ENCODE peak calls at places on chromosomes 12 and 14, in seven cellular contexts. One of them, this sample, is unnamed.

GRCh38 chr14:68789002-68789797 is 3.7 kb downstream of the ZFP36L1 start:
- DNase-seq in stomach: peak; percentile 88
- DNase-seq in adrenal gland: peak; percentile 80
- DNase-seq in IMR-90: peak; percentile 74
- DNase-seq in Peyer's patch: peak; percentile 90
- DNase-seq in prostate gland: peak; percentile 80
- DNase-seq in esophagus muscularis mucosa: no peak
- DNase-seq in this sample: peak; percentile 91

GRCh38 chr14:104341532-104342434 is 203.4 kb downstream of the KIF26A start:
- DNase-seq in stomach: peak; percentile 49
- DNase-seq in adrenal gland: peak; percentile 81
- DNase-seq in IMR-90: no peak
- DNase-seq in Peyer's patch: peak; percentile 94
- DNase-seq in prostate gland: no peak
- DNase-seq in esophagus muscularis mucosa: no peak
- DNase-seq in this sample: peak; percentile 87

GRCh38 chr12:122668268-122668667 is 34.9 kb downstream of the HCAR2 start:
- DNase-seq in stomach: no peak
- DNase-seq in adrenal gland: no peak
- DNase-seq in IMR-90: no peak
- DNase-seq in Peyer's patch: no peak
- DNase-seq in prostate gland: no peak
- DNase-seq in esophagus muscularis mucosa: no peak
- DNase-seq in this sample: no peak

GRCh38 chr12:50551866-50552265 is 47.1 kb downstream of the DIP2B start:
- DNase-seq in stomach: no peak
- DNase-seq in adrenal gland: no peak
- DNase-seq in IMR-90: no peak
- DNase-seq in Peyer's patch: no peak
- DNase-seq in prostate gland: no peak
- DNase-seq in esophagus muscularis mucosa: no peak
- DNase-seq in this sample: no peak

GRCh38 chr12:10618338-10618987 is 5.1 kb upstream of the MAGOHB start:
- DNase-seq in stomach: no peak
- DNase-seq in adrenal gland: no peak
- DNase-seq in IMR-90: peak; percentile 88
- DNase-seq in Peyer's patch: no peak
- DNase-seq in prostate gland: no peak
- DNase-seq in esophagus muscularis mucosa: no peak
- DNase-seq in this sample: no peak

GRCh38 chr12:92701441-92701840 is 1.3 kb upstream of the PLEKHG7 start:
- DNase-seq in stomach: no peak
- DNase-seq in adrenal gland: no peak
- DNase-seq in IMR-90: no peak
- DNase-seq in Peyer's patch: no peak
- DNase-seq in prostate gland: no peak
- DNase-seq in esophagus muscularis mucosa: no peak
- DNase-seq in this sample: no peak

GRCh38 chr12:57196439-57196838 is 20.2 kb upstream of the NXPH4 start:
- DNase-seq in stomach: no peak
- DNase-seq in adrenal gland: no peak
- DNase-seq in IMR-90: no peak
- DNase-seq in Peyer's patch: no peak
- DNase-seq in prostate gland: no peak
- DNase-seq in esophagus muscularis mucosa: no peak
- DNase-seq in this sample: no peak

GRCh38 chr14:77474763-77475162 is 16.9 kb downstream of the AHSA1 start:
- DNase-seq in stomach: no peak
- DNase-seq in adrenal gland: no peak
- DNase-seq in IMR-90: no peak
- DNase-seq in Peyer's patch: no peak
- DNase-seq in prostate gland: no peak
- DNase-seq in esophagus muscularis mucosa: no peak
- DNase-seq in this sample: no peak

GRCh38 chr12:65565601-65566560 is 258.4 kb upstream of the HMGA2 start:
- DNase-seq in stomach: no peak
- DNase-seq in adrenal gland: no peak
- DNase-seq in IMR-90: peak; percentile 99
- DNase-seq in Peyer's patch: no peak
- DNase-seq in prostate gland: no peak
- DNase-seq in esophagus muscularis mucosa: peak; percentile 75
- DNase-seq in this sample: no peak

GRCh38 chr12:58502857-58503256 is 417.4 kb downstream of the LRIG3 start:
- DNase-seq in stomach: no peak
- DNase-seq in adrenal gland: no peak
- DNase-seq in IMR-90: peak; percentile 11
- DNase-seq in Peyer's patch: no peak
- DNase-seq in prostate gland: no peak
- DNase-seq in esophagus muscularis mucosa: no peak
- DNase-seq in this sample: no peak

GRCh38 chr12:73629893-73630872 is 907.5 kb upstream of the ATXN7L3B start:
- DNase-seq in stomach: no peak
- DNase-seq in adrenal gland: no peak
- DNase-seq in IMR-90: no peak
- DNase-seq in Peyer's patch: no peak
- DNase-seq in prostate gland: no peak
- DNase-seq in esophagus muscularis mucosa: no peak
- DNase-seq in this sample: no peak

GRCh38 chr12:52832960-52833905 is 878 bp downstream of the KRT79 start:
- DNase-seq in stomach: no peak
- DNase-seq in adrenal gland: no peak
- DNase-seq in IMR-90: no peak
- DNase-seq in Peyer's patch: no peak
- DNase-seq in prostate gland: no peak
- DNase-seq in esophagus muscularis mucosa: no peak
- DNase-seq in this sample: peak; percentile 27

GRCh38 chr12:700061-700460 is 36.8 kb upstream of the NINJ2 start:
- DNase-seq in stomach: no peak
- DNase-seq in adrenal gland: no peak
- DNase-seq in IMR-90: no peak
- DNase-seq in Peyer's patch: no peak
- DNase-seq in prostate gland: no peak
- DNase-seq in esophagus muscularis mucosa: no peak
- DNase-seq in this sample: no peak

GRCh38 chr14:75249251-75249957 is 29.2 kb upstream of the FOS start:
- DNase-seq in stomach: peak; percentile 59
- DNase-seq in adrenal gland: no peak
- DNase-seq in IMR-90: no peak
- DNase-seq in Peyer's patch: no peak
- DNase-seq in prostate gland: peak; percentile 26
- DNase-seq in esophagus muscularis mucosa: no peak
- DNase-seq in this sample: peak; percentile 73

GRCh38 chr12:41743835-41744234 is 400.8 kb downstream of the GXYLT1 start:
- DNase-seq in stomach: no peak
- DNase-seq in adrenal gland: no peak
- DNase-seq in IMR-90: no peak
- DNase-seq in Peyer's patch: no peak
- DNase-seq in prostate gland: no peak
- DNase-seq in esophagus muscularis mucosa: no peak
- DNase-seq in this sample: no peak

GRCh38 chr12:42648061-42648460 is 58.5 kb upstream of the PRICKLE1 start:
- DNase-seq in stomach: no peak
- DNase-seq in adrenal gland: no peak
- DNase-seq in IMR-90: no peak
- DNase-seq in Peyer's patch: no peak
- DNase-seq in prostate gland: no peak
- DNase-seq in esophagus muscularis mucosa: no peak
- DNase-seq in this sample: no peak

GRCh38 chr14:62162998-62163589 is 400.9 kb downstream of the SNAPC1 start:
- DNase-seq in stomach: no peak
- DNase-seq in adrenal gland: peak; percentile 12
- DNase-seq in IMR-90: peak; percentile 56
- DNase-seq in Peyer's patch: no peak
- DNase-seq in prostate gland: peak; percentile 5
- DNase-seq in esophagus muscularis mucosa: no peak
- DNase-seq in this sample: no peak

GRCh38 chr14:92652413-92653151 is 95.8 kb downstream of the LGMN start:
- DNase-seq in stomach: no peak
- DNase-seq in adrenal gland: no peak
- DNase-seq in IMR-90: no peak
- DNase-seq in Peyer's patch: no peak
- DNase-seq in prostate gland: no peak
- DNase-seq in esophagus muscularis mucosa: no peak
- DNase-seq in this sample: no peak

GRCh38 chr12:96493101-96493500 is 3.7 kb downstream of the CFAP54 start:
- DNase-seq in stomach: no peak
- DNase-seq in adrenal gland: no peak
- DNase-seq in IMR-90: peak; percentile 75
- DNase-seq in Peyer's patch: no peak
- DNase-seq in prostate gland: no peak
- DNase-seq in esophagus muscularis mucosa: no peak
- DNase-seq in this sample: no peak

GRCh38 chr12:96487214-96487613 is 2.2 kb upstream of the CFAP54 start:
- DNase-seq in stomach: no peak
- DNase-seq in adrenal gland: no peak
- DNase-seq in IMR-90: peak; percentile 88
- DNase-seq in Peyer's patch: no peak
- DNase-seq in prostate gland: no peak
- DNase-seq in esophagus muscularis mucosa: no peak
- DNase-seq in this sample: no peak

GRCh38 chr12:96487634-96488033 is 1.7 kb upstream of the CFAP54 start:
- DNase-seq in stomach: no peak
- DNase-seq in adrenal gland: no peak
- DNase-seq in IMR-90: no peak
- DNase-seq in Peyer's patch: no peak
- DNase-seq in prostate gland: no peak
- DNase-seq in esophagus muscularis mucosa: no peak
- DNase-seq in this sample: no peak

GRCh38 chr12:96486751-96487150 is 2.6 kb upstream of the CFAP54 start:
- DNase-seq in stomach: no peak
- DNase-seq in adrenal gland: no peak
- DNase-seq in IMR-90: no peak
- DNase-seq in Peyer's patch: no peak
- DNase-seq in prostate gland: no peak
- DNase-seq in esophagus muscularis mucosa: no peak
- DNase-seq in this sample: no peak

GRCh38 chr12:96489392-96490056 is at the start of gene CFAP54:
- DNase-seq in stomach: peak; percentile 94
- DNase-seq in adrenal gland: peak; percentile 88
- DNase-seq in IMR-90: peak; percentile 89
- DNase-seq in Peyer's patch: peak; percentile 89
- DNase-seq in prostate gland: peak; percentile 90
- DNase-seq in esophagus muscularis mucosa: peak; percentile 99
- DNase-seq in this sample: peak; percentile 92
- H3K27ac ChIP-seq in stomach: peak within 1 kb of the TSS; percentile 61
- H3K27ac ChIP-seq in adrenal gland: no peak within 1 kb of the TSS
- H3K27ac ChIP-seq in IMR-90: peak within 1 kb of the TSS; percentile 28
- H3K27ac ChIP-seq in Peyer's patch: no peak within 1 kb of the TSS
- H3K27ac ChIP-seq in prostate gland: no peak within 1 kb of the TSS
- H3K27ac ChIP-seq in esophagus muscularis mucosa: peak within 1 kb of the TSS; percentile 72
- H3K27ac ChIP-seq in this sample: peak within 1 kb of the TSS; percentile 80

GRCh38 chr14:53890611-53891091 is 66.0 kb downstream of the BMP4 start:
- DNase-seq in stomach: no peak
- DNase-seq in adrenal gland: no peak
- DNase-seq in IMR-90: peak; percentile 38
- DNase-seq in Peyer's patch: no peak
- DNase-seq in prostate gland: no peak
- DNase-seq in esophagus muscularis mucosa: no peak
- DNase-seq in this sample: no peak
- H3K4me1 ChIP-seq in stomach: no peaks in the 10 kb centered on the region
- H3K4me1 ChIP-seq in adrenal gland: no peaks in the 10 kb centered on the region
- H3K4me1 ChIP-seq in IMR-90: peaks cover 15% of the 10 kb centered on the region
- H3K4me1 ChIP-seq in Peyer's patch: no peaks in the 10 kb centered on the region
- H3K4me1 ChIP-seq in prostate gland: no peaks in the 10 kb centered on the region
- H3K4me1 ChIP-seq in esophagus muscularis mucosa: no peaks in the 10 kb centered on the region
- H3K4me1 ChIP-seq in this sample: peaks cover 4% of the 10 kb centered on the region

DNA sequence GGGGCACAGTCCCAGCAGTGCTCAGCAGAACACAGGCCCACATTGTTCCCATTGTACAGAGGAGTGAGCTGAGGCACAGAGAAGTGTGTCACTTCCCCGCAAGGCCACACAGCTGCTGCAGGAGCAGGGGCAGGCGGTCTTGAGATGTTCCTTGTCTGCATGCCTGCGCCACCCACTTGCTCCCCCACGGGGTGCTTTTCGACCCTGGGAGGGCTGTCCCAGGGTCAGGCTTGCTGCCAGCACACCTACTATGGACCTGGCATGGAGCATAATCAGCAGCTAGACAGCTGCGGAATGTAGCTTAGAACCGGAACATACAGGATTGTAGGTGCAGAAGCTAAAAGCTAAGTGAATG is 7.8 kb upstream of the EP400 start:
- DNase-seq in stomach: no peak
- DNase-seq in adrenal gland: no peak
- DNase-seq in IMR-90: no peak
- DNase-seq in Peyer's patch: no peak
- DNase-seq in prostate gland: no peak
- DNase-seq in esophagus muscularis mucosa: no peak
- DNase-seq in this sample: no peak
- TF ChIP-seq POLR2A in stomach: no peak
- TF ChIP-seq POLR2A in adrenal gland: no peak
- TF ChIP-seq POLR2A in IMR-90: no peak
- TF ChIP-seq POLR2A in Peyer's patch: no peak
- TF ChIP-seq POLR2A in prostate gland: no peak
- TF ChIP-seq POLR2A in esophagus muscularis mucosa: no peak
- TF ChIP-seq POLR2A in this sample: no peak

DNA sequence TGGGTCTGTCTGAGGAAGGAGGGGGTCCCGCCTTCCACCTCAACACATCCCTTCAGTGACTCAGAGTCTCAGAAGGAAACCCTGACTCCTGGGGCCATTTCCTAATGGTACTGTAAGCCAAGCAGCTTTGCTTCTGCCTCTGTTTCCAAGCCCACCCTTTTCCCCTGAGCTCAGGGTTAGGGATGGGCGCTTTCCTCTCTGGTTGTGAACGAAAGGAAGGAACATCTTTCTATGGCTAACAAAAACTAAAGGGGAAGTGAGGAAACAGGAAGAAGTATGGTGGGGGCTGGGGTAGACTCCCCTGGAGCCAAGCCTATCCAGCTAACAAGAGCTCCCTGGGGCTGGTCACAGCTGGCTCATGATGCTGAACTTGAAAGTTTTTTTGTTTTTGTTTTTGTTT is 11.6 kb upstream of the UNC119B start:
- DNase-seq in stomach: no peak
- DNase-seq in adrenal gland: no peak
- DNase-seq in IMR-90: no peak
- DNase-seq in Peyer's patch: no peak
- DNase-seq in prostate gland: no peak
- DNase-seq in esophagus muscularis mucosa: no peak
- DNase-seq in this sample: no peak
- H3K27ac ChIP-seq in stomach: peak overlapping the region; percentile 68
- H3K27ac ChIP-seq in adrenal gland: peak overlapping the region; percentile 28
- H3K27ac ChIP-seq in IMR-90: no peak overlapping the region
- H3K27ac ChIP-seq in Peyer's patch: no peak overlapping the region
- H3K27ac ChIP-seq in prostate gland: no peak overlapping the region
- H3K27ac ChIP-seq in esophagus muscularis mucosa: no peak overlapping the region
- H3K27ac ChIP-seq in this sample: no peak overlapping the region

This sample was measured in transverse colon.